ENCODE peak calls at places on chromosomes 5 and 9, in five cellular contexts. H, U, F, Y and B are unnamed samples.

GRCh38 chr9:91391426-91392217 is 29.9 kb upstream of the AUH start:
- DNase-seq in H (no peak), U (peak), F (no peak), Y (no peak), B (no peak)

GRCh38 chr5:34854459-34855174 is 15.7 kb downstream of the TTC23L start:
- DNase-seq in H (no peak), U (no peak), F (no peak), Y (no peak), B (no peak)

GRCh38 chr9:137286980-137287383 is 9.5 kb downstream of the TOR4A start:
- DNase-seq in H (peak), U (peak), F (peak), Y (no peak), B (peak)

GRCh38 chr5:40834391-40834848 is 602 bp downstream of the RPL37 start:
- DNase-seq in H (no peak), U (no peak), F (no peak), Y (no peak), B (no peak)

GRCh38 chr5:16345454-16345853 is 120.1 kb downstream of the ZNF622 start:
- DNase-seq in H (no peak), U (no peak), F (no peak), Y (no peak), B (no peak)

GRCh38 chr5:78610633-78611032 is 37.9 kb downstream of the LHFPL2 start:
- DNase-seq in H (no peak), U (peak), F (no peak), Y (no peak), B (no peak)

GRCh38 chr5:66828551-66829421 is 232.6 kb downstream of the MAST4 start:
- DNase-seq in H (peak), U (peak), F (no peak), Y (peak), B (no peak)

GRCh38 chr9:272251-273213 is 57.9 kb downstream of the DOCK8 start:
- DNase-seq in H (no peak), U (no peak), F (no peak), Y (no peak), B (no peak)

GRCh38 chr5:120053841-120054240 is 410.3 kb upstream of the PRR16 start:
- DNase-seq in H (no peak), U (no peak), F (no peak), Y (no peak), B (no peak)

GRCh38 chr5:173278172-173278571 is 43.2 kb upstream of the NKX2-5 start:
- DNase-seq in H (no peak), U (no peak), F (no peak), Y (no peak), B (no peak)

GRCh38 chr9:136054798-136055714 is 40.0 kb downstream of the NACC2 start:
- DNase-seq in H (no peak), U (no peak), F (no peak), Y (no peak), B (no peak)

GRCh38 chr9:92501671-92502393 is 19.5 kb upstream of the ASPN start:
- DNase-seq in H (no peak), U (peak), F (peak), Y (no peak), B (no peak)

GRCh38 chr9:111794837-111795556 is at the start of gene SHOC1:
- DNase-seq in H (no peak), U (no peak), F (no peak), Y (no peak), B (peak)

GRCh38 chr5:10301842-10302610 is 5.7 kb downstream of the CMBL start:
- DNase-seq in H (no peak), U (no peak), F (no peak), Y (peak), B (no peak)

GRCh38 chr5:112823656-112824055 is 37.4 kb upstream of the SRP19 start:
- DNase-seq in H (no peak), U (no peak), F (no peak), Y (peak), B (no peak)

GRCh38 chr5:1163366-1163765 is 38.0 kb upstream of the SLC6A19 start:
- DNase-seq in H (no peak), U (no peak), F (no peak), Y (no peak), B (no peak)

GRCh38 chr5:127660048-127660733 is 11.3 kb downstream of the CTXN3 start:
- DNase-seq in H (no peak), U (no peak), F (no peak), Y (no peak), B (no peak)

GRCh38 chr9:133342083-133342406 is 5.9 kb downstream of the MED22 start:
- DNase-seq in H (peak), U (no peak), F (no peak), Y (no peak), B (no peak)

GRCh38 chr9:15306068-15306756 is 804 bp downstream of the TTC39B start:
- DNase-seq in H (peak), U (peak), F (no peak), Y (peak), B (no peak)

GRCh38 chr5:146529984-146530383 is 14.0 kb upstream of the GPR151 start:
- DNase-seq in H (no peak), U (no peak), F (no peak), Y (no peak), B (no peak)

GRCh38 chr5:126477681-126478117 is 54.5 kb downstream of the GRAMD2B start:
- DNase-seq in H (no peak), U (no peak), F (no peak), Y (no peak), B (no peak)

GRCh38 chr5:158543539-158544387 is 556.0 kb downstream of the EBF1 start:
- DNase-seq in H (no peak), U (no peak), F (no peak), Y (no peak), B (no peak)

GRCh38 chr5:146906803-146907202 is 28.2 kb upstream of the PPP2R2B start:
- DNase-seq in H (peak), U (no peak), F (no peak), Y (no peak), B (no peak)

GRCh38 chr5:59768204-59769040 is 125.1 kb downstream of the PDE4D start:
- DNase-seq in H (peak), U (peak), F (no peak), Y (peak), B (no peak)